ENCODE peak calls at places on chromosomes 7 and 10, in four cellular contexts. B is EL, T is heart left ventricle, S is foreskin fibroblast. W is an unnamed sample.

GRCh38 chr10:110754375-110755120 is 110.4 kb downstream of the RBM20 start:
- DNase-seq in B (no peak), T (no peak), S (no peak), W (no peak)

GRCh38 chr7:7870590-7870989 is 98.0 kb upstream of the GLCCI1 start:
- DNase-seq in B (no peak), T (no peak), S (no peak), W (no peak)

GRCh38 chr7:55019691-55020480 is 1.1 kb downstream of the EGFR start:
- DNase-seq in B (peak; percentile 51), T (no peak), S (no peak), W (no peak)

GRCh38 chr7:100801833-100802568 is 25.3 kb downstream of the EPHB4 start:
- DNase-seq in B (peak; percentile 99), T (peak; percentile 48), S (peak; percentile 94), W (no peak)

GRCh38 chr7:100200693-100201092 is 19.1 kb upstream of the PVRIG start:
- DNase-seq in B (no peak), T (no peak), S (no peak), W (no peak)

GRCh38 chr10:91424016-91424415 is 13.9 kb downstream of the HECTD2 start:
- DNase-seq in B (peak; percentile 37), T (no peak), S (no peak), W (peak; percentile 48)

GRCh38 chr10:30039988-30040387 is 19.4 kb downstream of the JCAD start:
- DNase-seq in B (no peak), T (no peak), S (no peak), W (no peak)

GRCh38 chr7:80662252-80662651 is 23.8 kb downstream of the CD36 start:
- DNase-seq in B (no peak), T (peak; percentile 21), S (no peak), W (no peak)